ENCODE peak calls at places on chromosomes 6 and 20, in six cellular contexts. One of them, this sample, is unnamed.

GRCh38 chr20:24682496-24683090 is 213.2 kb downstream of the SYNDIG1 start:
- DNase-seq in A549: no peak
- DNase-seq in GM12878: no peak
- DNase-seq in HepG2: no peak
- DNase-seq in K562: no peak
- DNase-seq in endothelial cell of umbilical vein: no peak
- DNase-seq in this sample: no peak

GRCh38 chr6:108492131-108492766 is 68.5 kb upstream of the FOXO3 start:
- DNase-seq in A549: peak; percentile 6
- DNase-seq in GM12878: no peak
- DNase-seq in HepG2: peak; percentile 25
- DNase-seq in K562: no peak
- DNase-seq in endothelial cell of umbilical vein: peak; percentile 77
- DNase-seq in this sample: peak; percentile 74

GRCh38 chr20:31595654-31596411 is 9.3 kb upstream of the ID1 start:
- DNase-seq in A549: peak; percentile 74
- DNase-seq in GM12878: no peak
- DNase-seq in HepG2: peak; percentile 96
- DNase-seq in K562: peak; percentile 26
- DNase-seq in endothelial cell of umbilical vein: peak; percentile 16
- DNase-seq in this sample: no peak

GRCh38 chr6:11007715-11008608 is 36.1 kb downstream of the ELOVL2 start:
- DNase-seq in A549: peak; percentile 19
- DNase-seq in GM12878: no peak
- DNase-seq in HepG2: peak; percentile 71
- DNase-seq in K562: no peak
- DNase-seq in endothelial cell of umbilical vein: peak; percentile 2
- DNase-seq in this sample: peak; percentile 15

GRCh38 chr6:45921703-45922270 is 93.9 kb downstream of the CLIC5 start:
- DNase-seq in A549: no peak
- DNase-seq in GM12878: no peak
- DNase-seq in HepG2: no peak
- DNase-seq in K562: no peak
- DNase-seq in endothelial cell of umbilical vein: no peak
- DNase-seq in this sample: no peak

GRCh38 chr6:1015819-1016218 is 296.1 kb upstream of the FOXQ1 start:
- DNase-seq in A549: no peak
- DNase-seq in GM12878: no peak
- DNase-seq in HepG2: peak; percentile 64
- DNase-seq in K562: no peak
- DNase-seq in endothelial cell of umbilical vein: no peak
- DNase-seq in this sample: peak; percentile 16

GRCh38 chr20:21286775-21287174 is 16.4 kb upstream of the XRN2 start:
- DNase-seq in A549: no peak
- DNase-seq in GM12878: no peak
- DNase-seq in HepG2: peak; percentile 51
- DNase-seq in K562: no peak
- DNase-seq in endothelial cell of umbilical vein: peak; percentile 25
- DNase-seq in this sample: no peak

GRCh38 chr20:40497781-40498691 is 191.0 kb downstream of the MAFB start:
- DNase-seq in A549: no peak
- DNase-seq in GM12878: peak; percentile 7
- DNase-seq in HepG2: no peak
- DNase-seq in K562: no peak
- DNase-seq in endothelial cell of umbilical vein: peak; percentile 3
- DNase-seq in this sample: peak; percentile 98

GRCh38 chr6:126372626-126373025 is 32.7 kb downstream of the CENPW start:
- DNase-seq in A549: no peak
- DNase-seq in GM12878: no peak
- DNase-seq in HepG2: no peak
- DNase-seq in K562: no peak
- DNase-seq in endothelial cell of umbilical vein: no peak
- DNase-seq in this sample: no peak

DNA sequence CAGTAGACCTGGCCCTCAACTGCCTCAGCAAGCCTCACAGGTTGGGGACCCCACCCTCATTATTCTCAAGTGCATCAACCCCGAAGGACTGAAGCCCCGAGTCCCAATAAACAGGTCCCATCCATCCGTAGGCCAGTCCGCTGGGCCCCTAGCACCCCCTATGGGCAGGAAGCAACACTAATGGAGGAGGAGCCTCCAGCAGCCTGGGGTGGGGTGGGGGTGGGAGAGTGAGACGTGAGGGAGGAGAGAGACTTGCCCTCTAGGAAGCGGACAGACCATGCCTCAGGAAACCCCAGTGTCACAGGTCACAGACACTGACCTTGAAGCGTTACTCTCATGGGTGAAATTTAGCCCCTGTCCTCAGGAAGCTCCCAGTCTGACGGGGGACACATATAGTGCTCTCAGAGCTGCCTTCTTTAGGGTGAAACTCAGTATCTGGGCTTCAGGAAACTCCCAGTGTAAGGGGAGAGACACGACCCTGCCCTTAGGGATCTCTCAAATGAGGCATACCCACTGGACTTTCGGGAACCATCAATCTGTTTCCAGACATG is 125.9 kb downstream of the MRPL14 start:
- DNase-seq in A549: no peak
- DNase-seq in GM12878: peak; percentile 72
- DNase-seq in HepG2: peak; percentile 52
- DNase-seq in K562: peak; percentile 84
- DNase-seq in endothelial cell of umbilical vein: peak; percentile 11
- DNase-seq in this sample: peak; percentile 62
- TF ChIP-seq MAX in A549: no peak
- TF ChIP-seq MAX in GM12878: peak; percentile 44
- TF ChIP-seq MAX in HepG2: no peak
- TF ChIP-seq MAX in K562: peak; percentile 9
- TF ChIP-seq MAX in endothelial cell of umbilical vein: no peak
- TF ChIP-seq MAX in this sample: no peak

GRCh38 chr6:93418113-93418447 is 1.3 kb downstream of the EPHA7 start:
- DNase-seq in A549: peak; percentile 0
- DNase-seq in GM12878: no peak
- DNase-seq in HepG2: no peak
- DNase-seq in K562: no peak
- DNase-seq in endothelial cell of umbilical vein: no peak
- DNase-seq in this sample: no peak

GRCh38 chr6:93420163-93420806 is 926 bp upstream of the EPHA7 start:
- DNase-seq in A549: no peak
- DNase-seq in GM12878: no peak
- DNase-seq in HepG2: no peak
- DNase-seq in K562: no peak
- DNase-seq in endothelial cell of umbilical vein: no peak
- DNase-seq in this sample: no peak

GRCh38 chr6:93417421-93417996 is 1.9 kb downstream of the EPHA7 start:
- DNase-seq in A549: peak; percentile 4
- DNase-seq in GM12878: no peak
- DNase-seq in HepG2: no peak
- DNase-seq in K562: no peak
- DNase-seq in endothelial cell of umbilical vein: peak; percentile 6
- DNase-seq in this sample: no peak

GRCh38 chr6:93418448-93419303 is 683 bp downstream of the EPHA7 start:
- DNase-seq in A549: peak; percentile 1
- DNase-seq in GM12878: no peak
- DNase-seq in HepG2: no peak
- DNase-seq in K562: no peak
- DNase-seq in endothelial cell of umbilical vein: peak; percentile 47
- DNase-seq in this sample: no peak

DNA sequence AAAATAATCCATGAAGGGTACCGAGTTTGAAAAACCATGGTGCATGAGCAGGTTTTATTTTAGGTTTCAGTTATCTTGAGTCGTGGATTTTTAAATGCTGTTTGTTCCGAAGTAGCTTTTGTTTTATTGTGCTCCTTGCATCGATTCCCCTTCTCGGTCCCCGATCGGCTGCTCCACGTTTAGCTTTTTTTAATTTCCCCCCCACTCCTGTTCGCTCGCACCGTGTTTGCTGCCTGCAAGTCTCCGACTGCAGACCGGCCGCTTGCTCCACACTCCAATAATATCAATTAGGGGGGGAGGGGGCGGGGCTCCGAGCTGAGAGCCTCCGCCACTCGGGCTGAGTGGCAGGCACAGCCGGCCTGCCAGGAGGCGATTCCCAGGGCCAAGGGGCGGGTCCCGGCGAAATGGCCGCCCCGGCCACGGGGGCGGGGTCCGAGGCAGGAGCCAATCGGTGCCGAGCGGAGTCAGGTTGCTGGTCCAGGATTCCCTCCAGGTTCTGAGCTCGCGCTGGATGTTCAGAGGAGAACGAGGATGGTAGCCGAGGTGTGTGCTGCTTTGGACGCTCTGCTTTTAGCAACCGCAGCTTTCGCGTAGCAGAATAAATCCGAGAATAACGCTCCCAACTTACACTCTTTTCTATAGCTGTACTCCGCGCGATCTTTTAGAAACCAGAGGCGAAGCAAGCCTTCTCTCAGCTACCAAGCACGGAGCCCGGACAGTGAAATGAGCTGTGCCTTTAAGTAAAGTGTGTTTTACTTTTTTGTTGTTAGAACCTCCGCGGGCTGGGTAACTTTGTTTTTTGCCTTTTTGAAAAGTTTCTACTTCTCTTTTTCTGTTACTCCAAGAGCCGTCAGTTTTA is at the start of gene EPHA7:
- DNase-seq in A549: peak; percentile 46
- DNase-seq in GM12878: no peak
- DNase-seq in HepG2: no peak
- DNase-seq in K562: peak; percentile 18
- DNase-seq in endothelial cell of umbilical vein: peak; percentile 93
- DNase-seq in this sample: peak; percentile 50
- TF ChIP-seq MYC in A549: no peak
- TF ChIP-seq MYC in GM12878: no peak
- TF ChIP-seq MYC in HepG2: no peak
- TF ChIP-seq MYC in K562: no peak
- TF ChIP-seq MYC in endothelial cell of umbilical vein: no peak
- TF ChIP-seq MYC in this sample: no peak

DNA sequence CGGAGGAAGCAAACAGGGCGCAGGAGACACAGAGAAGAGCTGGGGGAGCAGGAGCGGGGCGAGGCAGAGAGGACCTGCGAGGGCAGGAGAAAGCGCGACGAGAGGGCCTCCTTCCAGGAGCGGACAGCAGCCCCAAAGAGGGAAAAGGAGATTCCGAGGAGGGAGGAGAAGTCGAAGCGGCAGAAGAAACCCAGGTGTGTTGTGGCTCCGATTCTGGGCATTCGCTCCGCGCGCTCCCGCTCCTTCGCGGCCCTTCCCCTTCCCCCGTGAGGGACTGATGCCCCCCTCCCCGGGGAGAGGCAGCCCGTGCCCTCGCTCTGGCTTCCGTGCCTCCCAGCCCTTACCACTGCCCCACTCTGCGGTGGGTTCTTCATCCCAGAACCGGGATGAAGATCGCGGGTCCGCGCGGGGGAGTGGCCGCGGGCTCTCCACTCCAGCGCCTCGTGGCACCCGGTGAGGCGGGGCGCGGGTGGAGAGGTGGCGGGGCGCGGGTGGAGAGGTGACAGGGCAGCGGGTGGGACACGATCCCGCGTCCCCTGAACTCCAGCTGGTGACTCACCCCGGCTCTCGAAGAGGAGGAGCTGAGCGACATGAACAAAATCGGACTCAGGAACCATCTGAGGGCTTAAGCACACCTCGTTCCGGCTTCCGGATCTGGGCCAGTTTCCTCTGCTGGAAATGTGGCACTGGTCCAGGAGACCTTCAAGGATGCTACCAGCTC is 22.4 kb downstream of the TMC2 start:
- DNase-seq in A549: peak; percentile 21
- DNase-seq in GM12878: no peak
- DNase-seq in HepG2: no peak
- DNase-seq in K562: no peak
- DNase-seq in endothelial cell of umbilical vein: no peak
- DNase-seq in this sample: no peak
- H3K4me3 ChIP-seq in A549: peak overlapping the region; percentile 18
- H3K4me3 ChIP-seq in GM12878: no peak overlapping the region
- H3K4me3 ChIP-seq in HepG2: no peak overlapping the region
- H3K4me3 ChIP-seq in K562: no peak overlapping the region
- H3K4me3 ChIP-seq in endothelial cell of umbilical vein: no peak overlapping the region
- H3K4me3 ChIP-seq in this sample: no peak overlapping the region

DNA sequence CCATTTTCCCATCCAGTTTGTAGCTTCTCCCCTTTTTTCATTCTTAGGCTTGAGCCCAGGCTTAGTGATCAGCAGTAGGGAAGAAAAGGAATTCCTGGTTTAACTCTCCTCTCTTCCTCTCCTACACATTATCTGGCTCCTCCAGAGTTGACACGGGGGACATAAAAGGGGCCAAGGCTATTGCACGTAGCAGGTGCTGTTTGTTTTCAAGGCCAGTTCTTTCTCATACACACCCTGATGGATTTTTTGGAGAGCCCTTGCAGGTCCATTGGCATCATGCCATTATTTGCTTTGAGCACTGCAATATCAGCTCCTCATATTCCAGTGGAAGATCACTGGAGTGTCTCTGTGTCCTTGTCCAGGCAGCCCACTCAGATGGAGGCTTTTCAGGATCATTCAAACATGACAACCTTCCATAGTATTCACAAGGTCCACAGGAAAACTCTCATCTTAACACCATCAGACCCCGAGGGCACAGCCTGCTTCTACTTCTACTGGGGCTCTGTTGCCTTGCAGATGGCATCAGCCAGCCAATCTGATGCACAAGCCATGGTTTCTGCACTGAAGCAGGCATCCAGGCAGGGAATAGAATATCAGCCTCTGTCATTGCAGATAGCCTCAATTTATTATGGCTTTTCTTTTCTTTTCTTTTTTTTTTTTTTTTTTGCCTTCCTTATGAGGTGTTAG is 18.8 kb downstream of the PLCB4 start:
- DNase-seq in A549: no peak
- DNase-seq in GM12878: no peak
- DNase-seq in HepG2: no peak
- DNase-seq in K562: no peak
- DNase-seq in endothelial cell of umbilical vein: no peak
- DNase-seq in this sample: no peak
- TF ChIP-seq MAX in A549: no peak
- TF ChIP-seq MAX in GM12878: no peak
- TF ChIP-seq MAX in HepG2: no peak
- TF ChIP-seq MAX in K562: no peak
- TF ChIP-seq MAX in endothelial cell of umbilical vein: no peak
- TF ChIP-seq MAX in this sample: no peak